ENCODE peak calls at places on chromosomes 4 and X, in six cellular contexts. Y, R, X, B, K and T are unnamed samples. For H3K4me1, the result is how much of the 10 kb centered on the place peaks cover.

GRCh38 chr4:152999376-153000067 is 63.4 kb downstream of the FHDC1 start:
- DNase-seq in Y (no peak), R (peak), X (no peak), B (no peak), K (no peak), T (no peak)

GRCh38 chrX:53686151-53686885 is at the start of gene HUWE1:
- DNase-seq in Y (peak), R (peak), X (peak), B (peak), K (peak), T (peak)

GRCh38 chrX:55210931-55211677 is 9.0 kb upstream of the PAGE5 start:
- DNase-seq in Y (no peak), R (no peak), X (no peak), B (no peak), K (no peak), T (no peak)

GRCh38 chr4:103095080-103095479 is 4.6 kb downstream of the BDH2 start:
- DNase-seq in Y (no peak), R (no peak), X (no peak), B (no peak), K (no peak), T (no peak)

GRCh38 chr4:6419452-6420028 is 52.9 kb downstream of the PPP2R2C start:
- DNase-seq in Y (no peak), R (no peak), X (no peak), B (no peak), K (no peak), T (no peak)

GRCh38 chrX:152817082-152817744 is 13.3 kb downstream of the CETN2 start:
- DNase-seq in Y (no peak), R (no peak), X (peak), B (no peak), K (no peak), T (peak)

GRCh38 chr4:124937993-124938392 is 225.5 kb upstream of the ANKRD50 start:
- DNase-seq in Y (no peak), R (no peak), X (no peak), B (no peak), K (no peak), T (no peak)

GRCh38 chrX:17459008-17459407 is 84.0 kb downstream of the NHS start:
- DNase-seq in Y (no peak), R (peak), X (no peak), B (no peak), K (no peak), T (no peak)

GRCh38 chr4:98746530-98746929 is 88.1 kb upstream of the TSPAN5 start:
- DNase-seq in Y (no peak), R (no peak), X (no peak), B (no peak), K (no peak), T (peak)

GRCh38 chr4:183797445-183798248 is 107.5 kb upstream of the STOX2 start:
- DNase-seq in Y (peak), R (peak), X (peak), B (no peak), K (no peak), T (peak)

GRCh38 chr4:89397464-89397863 is 89.9 kb upstream of the GPRIN3 start:
- DNase-seq in Y (no peak), R (no peak), X (no peak), B (no peak), K (no peak), T (no peak)

GRCh38 chr4:144645621-144646522 is at the start of gene HHIP:
- DNase-seq in Y (peak), R (no peak), X (peak), B (peak), K (no peak), T (no peak)

GRCh38 chr4:7539659-7540058 is 104.9 kb upstream of the PSAPL1 start:
- DNase-seq in Y (peak), R (no peak), X (peak), B (no peak), K (peak), T (peak)

GRCh38 chr4:54099287-54099958 is 540 bp upstream of the GSX2 start:
- DNase-seq in Y (no peak), R (no peak), X (peak), B (no peak), K (no peak), T (no peak)

GRCh38 chr4:107122736-107123135 is 86.6 kb upstream of the DKK2 start:
- DNase-seq in Y (no peak), R (no peak), X (no peak), B (no peak), K (no peak), T (no peak)

GRCh38 chr4:100984901-100985300 is 362.4 kb downstream of the PPP3CA start:
- DNase-seq in Y (no peak), R (no peak), X (no peak), B (no peak), K (no peak), T (no peak)

GRCh38 chr4:142565771-142566170 is 280.3 kb downstream of the INPP4B start:
- DNase-seq in Y (no peak), R (no peak), X (no peak), B (no peak), K (peak), T (peak)

GRCh38 chrX:15947648-15948317 is 93.2 kb upstream of the AP1S2 start:
- DNase-seq in Y (no peak), R (no peak), X (peak), B (no peak), K (no peak), T (no peak)

GRCh38 chr4:106893395-106893881 is 142.7 kb downstream of the DKK2 start:
- DNase-seq in Y (no peak), R (no peak), X (no peak), B (no peak), K (no peak), T (no peak)

GRCh38 chr4:23484689-23485088 is 405.2 kb downstream of the PPARGC1A start:
- DNase-seq in Y (no peak), R (no peak), X (no peak), B (no peak), K (no peak), T (no peak)

GRCh38 chrX:6021316-6022091 is 207.2 kb downstream of the NLGN4X start:
- DNase-seq in Y (no peak), R (peak), X (peak), B (no peak), K (peak), T (peak)

DNA sequence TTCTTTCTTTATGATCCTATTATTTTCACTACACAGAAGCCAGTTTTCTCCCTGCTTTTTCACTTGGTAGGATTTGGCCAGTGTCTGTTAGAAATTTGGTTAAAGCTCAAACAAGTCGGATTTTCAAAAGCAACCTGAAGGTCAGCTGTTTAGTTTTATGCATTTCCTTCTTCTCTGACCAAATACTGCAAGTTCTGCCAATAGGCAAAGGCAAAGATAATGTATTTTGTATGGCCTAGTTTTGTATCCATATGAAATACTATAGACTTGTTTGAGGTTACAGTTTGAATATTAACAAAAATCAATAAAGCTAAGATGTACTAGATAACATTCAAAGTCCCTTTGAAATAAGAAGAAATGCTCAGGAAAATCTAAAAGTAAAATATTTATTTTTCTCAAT is 439.4 kb downstream of the TRIML1 start:
- DNase-seq in Y (no peak), R (no peak), X (no peak), B (no peak), K (no peak), T (no peak)
- H3K4me1 ChIP-seq in Y (under half), R (under half), X (under half), B (under half), K (under half), T (under half)

GRCh38 chrX:45454235-45454634 is 253.6 kb upstream of the DIPK2B start:
- DNase-seq in Y (no peak), R (no peak), X (no peak), B (no peak), K (no peak), T (no peak)
- H3K4me1 ChIP-seq in Y (under half), R (under half), X (under half), B (under half), K (under half), T (under half)

GRCh38 chrX:65999029-65999562 is 40.8 kb downstream of the VSIG4 start:
- DNase-seq in Y (no peak), R (no peak), X (no peak), B (no peak), K (no peak), T (no peak)

GRCh38 chrX:65999563-66000148 is 40.2 kb downstream of the VSIG4 start:
- DNase-seq in Y (no peak), R (no peak), X (no peak), B (no peak), K (no peak), T (no peak)

GRCh38 chrX:66000178-66000577 is 39.7 kb downstream of the VSIG4 start:
- DNase-seq in Y (no peak), R (no peak), X (no peak), B (no peak), K (no peak), T (no peak)

GRCh38 chrX:66000628-66001275 is 39.1 kb downstream of the VSIG4 start:
- DNase-seq in Y (no peak), R (no peak), X (no peak), B (no peak), K (no peak), T (no peak)

GRCh38 chrX:65997978-65998717 is 41.7 kb downstream of the VSIG4 start:
- DNase-seq in Y (no peak), R (no peak), X (no peak), B (no peak), K (no peak), T (no peak)
- H3K4me1 ChIP-seq in Y (under half), R (under half), X (under half), B (under half), K (under half), T (under half)

DNA sequence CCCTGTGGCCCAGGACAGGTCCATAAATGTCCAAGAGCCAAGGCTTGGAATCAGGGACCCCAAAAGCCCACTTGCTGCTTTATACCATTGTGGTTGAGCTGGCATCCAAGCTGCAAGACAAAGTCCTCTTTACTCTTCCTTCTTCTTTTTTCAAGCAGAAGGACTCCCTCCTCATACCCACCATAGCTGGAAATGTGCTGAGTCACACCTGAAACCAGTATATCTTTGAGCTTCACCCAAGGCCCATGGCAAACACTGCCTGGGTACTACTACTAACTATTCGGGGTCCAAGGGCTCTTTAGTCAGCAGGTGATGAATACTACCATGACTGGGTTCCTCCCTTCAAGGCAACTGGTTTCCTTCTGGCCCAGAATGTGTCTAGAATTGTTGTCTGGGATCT is 37.3 kb upstream of the NMU start:
- DNase-seq in Y (no peak), R (no peak), X (no peak), B (no peak), K (no peak), T (no peak)
- H3K4me1 ChIP-seq in Y (under half), R (under half), X (under half), B (under half), K (under half), T (under half)

DNA sequence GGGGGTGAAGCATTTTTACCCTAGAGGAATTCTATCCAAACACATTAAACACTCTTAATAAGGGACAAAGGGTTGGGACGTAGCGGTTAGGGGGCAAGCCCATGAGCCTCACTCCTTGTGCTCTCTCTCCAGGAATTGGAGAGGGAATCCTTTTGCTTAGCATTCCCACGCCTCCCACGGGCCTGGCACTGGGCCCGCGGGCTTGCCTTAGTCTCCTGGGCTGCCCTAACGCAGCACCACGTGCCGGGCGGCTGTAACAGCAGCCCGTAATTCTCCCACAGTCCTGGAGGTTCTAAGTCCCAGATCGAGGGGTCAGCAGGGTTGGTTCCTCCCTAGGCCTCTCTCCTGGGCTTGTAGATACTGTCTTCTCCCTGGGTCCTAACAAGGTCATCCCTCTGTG is 67.5 kb downstream of the TBL1X start:
- DNase-seq in Y (no peak), R (no peak), X (no peak), B (no peak), K (no peak), T (no peak)
- H3K4me1 ChIP-seq in Y (under half), R (under half), X (under half), B (under half), K (under half), T (under half)

DNA sequence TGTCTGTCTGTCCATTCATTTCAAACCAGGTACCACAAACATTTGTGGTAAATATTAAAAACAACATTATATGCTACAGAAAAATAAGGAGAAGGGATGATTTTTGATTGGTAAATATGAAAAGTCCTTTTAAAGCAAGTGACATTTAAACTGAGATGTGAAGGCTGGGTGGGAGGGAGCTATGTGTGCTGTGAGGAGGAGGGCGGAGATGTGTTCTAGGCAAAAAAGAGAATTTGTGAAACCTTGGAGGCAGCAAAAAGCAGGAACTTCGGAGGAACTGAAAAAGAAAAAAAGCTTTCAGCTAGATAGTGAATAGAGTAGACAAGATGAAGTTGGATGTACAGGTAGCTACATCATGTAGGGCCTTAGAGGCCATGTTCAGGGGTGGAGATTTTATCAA is 10.0 kb upstream of the ARAP2 start:
- DNase-seq in Y (no peak), R (no peak), X (no peak), B (no peak), K (no peak), T (no peak)
- H3K4me1 ChIP-seq in Y (under half), R (under half), X (under half), B (under half), K (under half), T (under half)

DNA sequence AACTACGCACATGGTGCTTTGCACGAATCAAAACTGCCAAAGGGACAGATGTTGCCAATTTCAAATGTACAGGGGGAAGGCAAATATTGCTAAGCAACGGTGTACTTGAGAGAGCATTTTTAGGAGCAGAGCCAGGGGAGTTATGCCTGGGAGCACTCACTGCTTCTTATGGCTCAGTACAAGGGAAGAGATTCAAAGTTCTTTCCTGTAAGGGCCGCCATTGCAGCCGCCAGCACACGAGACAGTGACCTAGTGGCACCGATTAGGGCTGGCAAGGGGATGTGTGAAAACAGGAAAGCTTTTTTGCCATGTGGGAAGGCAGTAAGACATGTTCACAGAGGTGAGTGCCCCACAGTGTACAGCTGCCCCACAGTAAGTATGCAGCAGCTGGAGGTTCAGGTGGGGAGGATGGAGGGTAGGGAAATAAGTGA is 133.8 kb downstream of the AFF1 start:
- DNase-seq in Y (no peak), R (no peak), X (no peak), B (no peak), K (no peak), T (no peak)
- H3K4me1 ChIP-seq in Y (under half), R (under half), X (under half), B (under half), K (under half), T (under half)

GRCh38 chrX:22037911-22038537 is 5.9 kb downstream of the PHEX start:
- DNase-seq in Y (no peak), R (no peak), X (no peak), B (no peak), K (peak), T (no peak)
- H3K4me1 ChIP-seq in Y (under half), R (under half), X (under half), B (under half), K (under half), T (under half)